ENCODE peak calls at places on chromosomes 4 and X, in four cellular contexts. One of them, this sample, is unnamed.

GRCh38 chr4:173301518-173302201 is 32.5 kb downstream of the HMGB2 start:
- DNase-seq in brain microvascular endothelial cell: peak
- DNase-seq in RWPE1: no peak
- DNase-seq in RCC 7860: peak
- DNase-seq in this sample: peak

GRCh38 chr4:163863082-163863481 is 368.6 kb downstream of the TMA16 start:
- DNase-seq in RWPE1: no peak
- DNase-seq in RCC 7860: no peak
- DNase-seq in brain microvascular endothelial cell: no peak
- DNase-seq in this sample: no peak

GRCh38 chrX:1483843-1484637 is 31.3 kb upstream of the ASMTL start:
- DNase-seq in brain microvascular endothelial cell: no peak
- DNase-seq in RCC 7860: no peak
- DNase-seq in RWPE1: no peak
- DNase-seq in this sample: no peak

GRCh38 chrX:65451663-65452062 is 82.9 kb downstream of the LAS1L start:
- DNase-seq in RCC 7860: peak
- DNase-seq in RWPE1: peak
- DNase-seq in brain microvascular endothelial cell: peak
- DNase-seq in this sample: peak

GRCh38 chr4:40333921-40334352 is 1.2 kb upstream of the CHRNA9 start:
- DNase-seq in RWPE1: peak
- DNase-seq in brain microvascular endothelial cell: peak
- DNase-seq in RCC 7860: peak
- DNase-seq in this sample: peak

GRCh38 chrX:38811515-38812239 is 10.4 kb downstream of the MID1IP1 start:
- DNase-seq in RWPE1: peak
- DNase-seq in RCC 7860: no peak
- DNase-seq in brain microvascular endothelial cell: peak
- DNase-seq in this sample: no peak

GRCh38 chrX:32673193-32673592 is 538.2 kb downstream of the DMD start:
- DNase-seq in brain microvascular endothelial cell: peak
- DNase-seq in RWPE1: peak
- DNase-seq in RCC 7860: no peak
- DNase-seq in this sample: no peak

GRCh38 chr4:188439641-188440311 is 300.5 kb downstream of the TRIML1 start:
- DNase-seq in brain microvascular endothelial cell: no peak
- DNase-seq in RCC 7860: no peak
- DNase-seq in RWPE1: peak
- DNase-seq in this sample: no peak

GRCh38 chr4:4216668-4217067 is 10.1 kb downstream of the OTOP1 start:
- DNase-seq in RCC 7860: peak
- DNase-seq in RWPE1: peak
- DNase-seq in brain microvascular endothelial cell: peak
- DNase-seq in this sample: no peak

GRCh38 chrX:129984196-129984962 is 1.9 kb downstream of the BCORL1 start:
- DNase-seq in RWPE1: no peak
- DNase-seq in RCC 7860: no peak
- DNase-seq in brain microvascular endothelial cell: no peak
- DNase-seq in this sample: peak

GRCh38 chr4:94892051-94892450 is 134.3 kb downstream of the BMPR1B start:
- DNase-seq in RWPE1: peak
- DNase-seq in brain microvascular endothelial cell: peak
- DNase-seq in RCC 7860: no peak
- DNase-seq in this sample: no peak

GRCh38 chr4:155889036-155889793 is 14.3 kb upstream of the TDO2 start:
- DNase-seq in RCC 7860: peak
- DNase-seq in brain microvascular endothelial cell: peak
- DNase-seq in RWPE1: peak
- DNase-seq in this sample: peak

GRCh38 chr4:174763454-174764104 is 65.5 kb downstream of the GLRA3 start:
- DNase-seq in brain microvascular endothelial cell: no peak
- DNase-seq in RCC 7860: peak
- DNase-seq in RWPE1: no peak
- DNase-seq in this sample: no peak

GRCh38 chrX:119502727-119503483 is 34.7 kb downstream of the SLC25A5 start:
- DNase-seq in RWPE1: peak
- DNase-seq in brain microvascular endothelial cell: peak
- DNase-seq in RCC 7860: no peak
- DNase-seq in this sample: no peak

GRCh38 chr4:102586644-102587021 is 85.5 kb downstream of the NFKB1 start:
- DNase-seq in brain microvascular endothelial cell: no peak
- DNase-seq in RWPE1: no peak
- DNase-seq in RCC 7860: no peak
- DNase-seq in this sample: no peak

GRCh38 chrX:17082831-17083230 is 136.4 kb downstream of the REPS2 start:
- DNase-seq in RWPE1: peak
- DNase-seq in RCC 7860: no peak
- DNase-seq in brain microvascular endothelial cell: no peak
- DNase-seq in this sample: no peak

GRCh38 chr4:15402146-15402545 is 25.7 kb upstream of the C1QTNF7 start:
- DNase-seq in RWPE1: peak
- DNase-seq in RCC 7860: no peak
- DNase-seq in brain microvascular endothelial cell: no peak
- DNase-seq in this sample: peak

GRCh38 chr4:166577639-166578038 is 656.7 kb downstream of the SPOCK3 start:
- DNase-seq in RWPE1: no peak
- DNase-seq in RCC 7860: no peak
- DNase-seq in brain microvascular endothelial cell: no peak
- DNase-seq in this sample: no peak

GRCh38 chrX:150935466-150935865 is 37.0 kb upstream of the CD99L2 start:
- DNase-seq in brain microvascular endothelial cell: no peak
- DNase-seq in RCC 7860: no peak
- DNase-seq in RWPE1: no peak
- DNase-seq in this sample: peak

GRCh38 chr4:177109769-177110168 is 199.9 kb upstream of the NEIL3 start:
- DNase-seq in RCC 7860: no peak
- DNase-seq in RWPE1: no peak
- DNase-seq in brain microvascular endothelial cell: no peak
- DNase-seq in this sample: no peak

GRCh38 chrX:97399400-97399799 is 515.7 kb downstream of the RPA4 start:
- DNase-seq in RCC 7860: peak
- DNase-seq in RWPE1: peak
- DNase-seq in brain microvascular endothelial cell: peak
- DNase-seq in this sample: peak

GRCh38 chrX:68511255-68511654 is 12.4 kb downstream of the YIPF6 start:
- DNase-seq in RWPE1: peak
- DNase-seq in RCC 7860: peak
- DNase-seq in brain microvascular endothelial cell: peak
- DNase-seq in this sample: peak

GRCh38 chr4:54855221-54855854 is 197.6 kb downstream of the KIT start:
- DNase-seq in RCC 7860: no peak
- DNase-seq in RWPE1: no peak
- DNase-seq in brain microvascular endothelial cell: no peak
- DNase-seq in this sample: no peak

GRCh38 chr4:76733380-76733779 is 164.6 kb downstream of the SOWAHB start:
- DNase-seq in brain microvascular endothelial cell: no peak
- DNase-seq in RWPE1: peak
- DNase-seq in RCC 7860: no peak
- DNase-seq in this sample: no peak

This sample was measured in fibroblast of villous mesenchyme.